ENCODE peak calls at places on chromosome 9, in nine cellular contexts. One of them, this sample, is unnamed.

GRCh38 chr9:132562313-132562588 is 20.2 kb upstream of the BARHL1 start:
- DNase-seq in AG04450: no peak
- DNase-seq in brain microvascular endothelial cell: no peak
- DNase-seq in OCI-LY7: no peak
- DNase-seq in tibial artery: no peak
- DNase-seq in BJ: no peak
- DNase-seq in HFF-Myc: no peak
- DNase-seq in DND-41: no peak
- DNase-seq in NB4: no peak
- DNase-seq in this sample: no peak

GRCh38 chr9:134029248-134030226 is 4.3 kb downstream of the BRD3OS start:
- DNase-seq in AG04450: no peak
- DNase-seq in brain microvascular endothelial cell: no peak
- DNase-seq in OCI-LY7: no peak
- DNase-seq in tibial artery: no peak
- DNase-seq in BJ: no peak
- DNase-seq in HFF-Myc: no peak
- DNase-seq in DND-41: no peak
- DNase-seq in NB4: no peak
- DNase-seq in this sample: no peak

GRCh38 chr9:34612788-34613390 is 992 bp upstream of the RPP25L start:
- DNase-seq in AG04450: no peak
- DNase-seq in brain microvascular endothelial cell: peak
- DNase-seq in OCI-LY7: peak
- DNase-seq in tibial artery: peak
- DNase-seq in BJ: no peak
- DNase-seq in HFF-Myc: peak
- DNase-seq in DND-41: peak
- DNase-seq in NB4: peak
- DNase-seq in this sample: no peak

GRCh38 chr9:27349681-27350080 is 52.7 kb upstream of the EQTN start:
- DNase-seq in AG04450: no peak
- DNase-seq in brain microvascular endothelial cell: no peak
- DNase-seq in OCI-LY7: no peak
- DNase-seq in tibial artery: no peak
- DNase-seq in BJ: no peak
- DNase-seq in HFF-Myc: no peak
- DNase-seq in DND-41: no peak
- DNase-seq in NB4: no peak
- DNase-seq in this sample: no peak

GRCh38 chr9:103803245-103803644 is 290.9 kb upstream of the SMC2 start:
- DNase-seq in AG04450: no peak
- DNase-seq in brain microvascular endothelial cell: no peak
- DNase-seq in OCI-LY7: no peak
- DNase-seq in tibial artery: no peak
- DNase-seq in BJ: no peak
- DNase-seq in HFF-Myc: no peak
- DNase-seq in DND-41: no peak
- DNase-seq in NB4: no peak
- DNase-seq in this sample: no peak

GRCh38 chr9:25350011-25350410 is 328.2 kb downstream of the TUSC1 start:
- DNase-seq in AG04450: no peak
- DNase-seq in brain microvascular endothelial cell: no peak
- DNase-seq in OCI-LY7: peak
- DNase-seq in tibial artery: no peak
- DNase-seq in BJ: no peak
- DNase-seq in HFF-Myc: no peak
- DNase-seq in DND-41: no peak
- DNase-seq in NB4: peak
- DNase-seq in this sample: no peak

GRCh38 chr9:36442710-36443109 is 42.6 kb upstream of the RNF38 start:
- DNase-seq in AG04450: no peak
- DNase-seq in brain microvascular endothelial cell: no peak
- DNase-seq in OCI-LY7: no peak
- DNase-seq in tibial artery: no peak
- DNase-seq in BJ: no peak
- DNase-seq in HFF-Myc: no peak
- DNase-seq in DND-41: no peak
- DNase-seq in NB4: no peak
- DNase-seq in this sample: no peak

GRCh38 chr9:8428389-8428788 is 628.8 kb upstream of the DMAC1 start:
- DNase-seq in AG04450: no peak
- DNase-seq in brain microvascular endothelial cell: no peak
- DNase-seq in OCI-LY7: no peak
- DNase-seq in tibial artery: no peak
- DNase-seq in BJ: no peak
- DNase-seq in HFF-Myc: no peak
- DNase-seq in DND-41: no peak
- DNase-seq in NB4: no peak
- DNase-seq in this sample: no peak

GRCh38 chr9:75588808-75589207 is 301.7 kb upstream of the PCSK5 start:
- DNase-seq in AG04450: no peak
- DNase-seq in brain microvascular endothelial cell: no peak
- DNase-seq in OCI-LY7: peak
- DNase-seq in tibial artery: no peak
- DNase-seq in BJ: no peak
- DNase-seq in HFF-Myc: no peak
- DNase-seq in DND-41: no peak
- DNase-seq in NB4: no peak
- DNase-seq in this sample: no peak
- TF ChIP-seq CTCF in AG04450: no peak
- TF ChIP-seq CTCF in brain microvascular endothelial cell: peak
- TF ChIP-seq CTCF in OCI-LY7: peak
- TF ChIP-seq CTCF in tibial artery: peak
- TF ChIP-seq CTCF in BJ: no peak
- TF ChIP-seq CTCF in HFF-Myc: no peak
- TF ChIP-seq CTCF in DND-41: peak
- TF ChIP-seq CTCF in NB4: no peak
- TF ChIP-seq CTCF in this sample: peak

DNA sequence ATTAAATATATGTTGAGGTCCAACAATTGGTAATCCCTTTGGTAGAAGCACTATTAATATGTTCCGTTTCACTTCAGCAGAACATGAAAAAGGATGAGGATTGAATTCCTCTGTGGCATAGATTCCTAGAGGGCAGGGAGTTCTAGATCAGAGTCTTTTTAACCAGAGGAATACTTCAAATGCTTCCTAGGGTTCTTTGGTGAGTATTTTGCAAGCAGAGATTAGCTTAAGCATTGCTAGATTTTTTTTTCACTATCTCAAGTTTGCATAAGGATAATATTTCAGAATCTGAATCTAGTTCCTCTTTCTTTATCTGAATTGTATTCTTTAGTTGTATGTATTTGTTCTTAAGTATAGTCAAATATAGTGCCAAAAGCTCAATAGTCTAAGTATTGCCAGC is 116.6 kb upstream of the ADAMTSL1 start:
- DNase-seq in AG04450: no peak
- DNase-seq in brain microvascular endothelial cell: no peak
- DNase-seq in OCI-LY7: no peak
- DNase-seq in tibial artery: no peak
- DNase-seq in BJ: no peak
- DNase-seq in HFF-Myc: no peak
- DNase-seq in DND-41: no peak
- DNase-seq in NB4: no peak
- DNase-seq in this sample: no peak
- H3K4me3 ChIP-seq in AG04450: no peak
- H3K4me3 ChIP-seq in brain microvascular endothelial cell: no peak
- H3K4me3 ChIP-seq in OCI-LY7: no peak
- H3K4me3 ChIP-seq in tibial artery: no peak
- H3K4me3 ChIP-seq in BJ: no peak
- H3K4me3 ChIP-seq in HFF-Myc: no peak
- H3K4me3 ChIP-seq in DND-41: no peak
- H3K4me3 ChIP-seq in NB4: no peak
- H3K4me3 ChIP-seq in this sample: no peak

GRCh38 chr9:38373679-38374078 is 18.8 kb upstream of the ALDH1B1 start:
- DNase-seq in AG04450: no peak
- DNase-seq in brain microvascular endothelial cell: no peak
- DNase-seq in OCI-LY7: no peak
- DNase-seq in tibial artery: no peak
- DNase-seq in BJ: no peak
- DNase-seq in HFF-Myc: no peak
- DNase-seq in DND-41: no peak
- DNase-seq in NB4: no peak
- DNase-seq in this sample: no peak

GRCh38 chr9:38368731-38369130 is 23.8 kb upstream of the ALDH1B1 start:
- DNase-seq in AG04450: no peak
- DNase-seq in brain microvascular endothelial cell: no peak
- DNase-seq in OCI-LY7: no peak
- DNase-seq in tibial artery: no peak
- DNase-seq in BJ: no peak
- DNase-seq in HFF-Myc: no peak
- DNase-seq in DND-41: no peak
- DNase-seq in NB4: no peak
- DNase-seq in this sample: no peak

GRCh38 chr9:38372685-38373619 is 19.6 kb upstream of the ALDH1B1 start:
- DNase-seq in AG04450: no peak
- DNase-seq in brain microvascular endothelial cell: no peak
- DNase-seq in OCI-LY7: no peak
- DNase-seq in tibial artery: peak
- DNase-seq in BJ: no peak
- DNase-seq in HFF-Myc: no peak
- DNase-seq in DND-41: no peak
- DNase-seq in NB4: no peak
- DNase-seq in this sample: no peak

GRCh38 chr9:38370231-38370630 is 22.3 kb upstream of the ALDH1B1 start:
- DNase-seq in AG04450: no peak
- DNase-seq in brain microvascular endothelial cell: no peak
- DNase-seq in OCI-LY7: no peak
- DNase-seq in tibial artery: peak
- DNase-seq in BJ: no peak
- DNase-seq in HFF-Myc: no peak
- DNase-seq in DND-41: no peak
- DNase-seq in NB4: no peak
- DNase-seq in this sample: no peak

GRCh38 chr9:38371495-38371894 is 21.0 kb upstream of the ALDH1B1 start:
- DNase-seq in AG04450: no peak
- DNase-seq in brain microvascular endothelial cell: no peak
- DNase-seq in OCI-LY7: peak
- DNase-seq in tibial artery: peak
- DNase-seq in BJ: no peak
- DNase-seq in HFF-Myc: no peak
- DNase-seq in DND-41: peak
- DNase-seq in NB4: peak
- DNase-seq in this sample: no peak
- TF ChIP-seq CTCF in AG04450: peak
- TF ChIP-seq CTCF in brain microvascular endothelial cell: peak
- TF ChIP-seq CTCF in OCI-LY7: peak
- TF ChIP-seq CTCF in tibial artery: peak
- TF ChIP-seq CTCF in BJ: peak
- TF ChIP-seq CTCF in HFF-Myc: peak
- TF ChIP-seq CTCF in DND-41: peak
- TF ChIP-seq CTCF in NB4: no peak
- TF ChIP-seq CTCF in this sample: peak

GRCh38 chr9:105065119-105066088 is 137.4 kb upstream of the ABCA1 start:
- DNase-seq in AG04450: no peak
- DNase-seq in brain microvascular endothelial cell: no peak
- DNase-seq in OCI-LY7: no peak
- DNase-seq in tibial artery: no peak
- DNase-seq in BJ: no peak
- DNase-seq in HFF-Myc: no peak
- DNase-seq in DND-41: no peak
- DNase-seq in NB4: no peak
- DNase-seq in this sample: no peak
- H3K4me3 ChIP-seq in AG04450: no peak
- H3K4me3 ChIP-seq in brain microvascular endothelial cell: no peak
- H3K4me3 ChIP-seq in OCI-LY7: no peak
- H3K4me3 ChIP-seq in tibial artery: no peak
- H3K4me3 ChIP-seq in BJ: no peak
- H3K4me3 ChIP-seq in HFF-Myc: no peak
- H3K4me3 ChIP-seq in DND-41: no peak
- H3K4me3 ChIP-seq in NB4: no peak
- H3K4me3 ChIP-seq in this sample: no peak

GRCh38 chr9:71629816-71630215 is 138.5 kb downstream of the CEMIP2 start:
- DNase-seq in AG04450: no peak
- DNase-seq in brain microvascular endothelial cell: no peak
- DNase-seq in OCI-LY7: no peak
- DNase-seq in tibial artery: no peak
- DNase-seq in BJ: no peak
- DNase-seq in HFF-Myc: no peak
- DNase-seq in DND-41: no peak
- DNase-seq in NB4: no peak
- DNase-seq in this sample: no peak

GRCh38 chr9:71630371-71630770 is 137.9 kb downstream of the CEMIP2 start:
- DNase-seq in AG04450: no peak
- DNase-seq in brain microvascular endothelial cell: no peak
- DNase-seq in OCI-LY7: no peak
- DNase-seq in tibial artery: no peak
- DNase-seq in BJ: no peak
- DNase-seq in HFF-Myc: no peak
- DNase-seq in DND-41: peak
- DNase-seq in NB4: no peak
- DNase-seq in this sample: no peak

GRCh38 chr9:71626395-71626794 is 141.9 kb downstream of the CEMIP2 start:
- DNase-seq in AG04450: no peak
- DNase-seq in brain microvascular endothelial cell: no peak
- DNase-seq in OCI-LY7: no peak
- DNase-seq in tibial artery: no peak
- DNase-seq in BJ: no peak
- DNase-seq in HFF-Myc: no peak
- DNase-seq in DND-41: no peak
- DNase-seq in NB4: no peak
- DNase-seq in this sample: no peak

GRCh38 chr9:71627537-71627936 is 140.8 kb downstream of the CEMIP2 start:
- DNase-seq in AG04450: no peak
- DNase-seq in brain microvascular endothelial cell: no peak
- DNase-seq in OCI-LY7: no peak
- DNase-seq in tibial artery: no peak
- DNase-seq in BJ: no peak
- DNase-seq in HFF-Myc: no peak
- DNase-seq in DND-41: no peak
- DNase-seq in NB4: no peak
- DNase-seq in this sample: no peak

DNA sequence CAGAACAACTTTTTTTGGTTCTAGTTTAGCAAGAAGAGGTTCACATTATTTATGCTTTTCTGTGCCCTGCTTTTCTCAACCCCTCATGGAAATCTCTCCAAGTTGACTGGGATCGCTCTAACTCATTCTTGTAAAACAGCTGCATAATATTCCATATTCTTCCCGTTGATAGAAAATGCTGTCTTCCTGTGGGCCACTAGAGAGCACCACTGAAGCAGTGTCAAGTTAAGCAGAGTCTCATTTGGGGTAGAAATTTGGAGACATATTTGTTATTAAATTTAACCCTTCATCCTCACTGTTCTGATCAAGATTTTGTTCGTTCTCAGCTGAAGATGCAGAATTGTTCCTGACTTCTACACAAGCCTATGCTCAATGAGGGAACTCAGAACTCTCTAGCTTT is 140.1 kb downstream of the CEMIP2 start:
- DNase-seq in AG04450: no peak
- DNase-seq in brain microvascular endothelial cell: no peak
- DNase-seq in OCI-LY7: no peak
- DNase-seq in tibial artery: no peak
- DNase-seq in BJ: no peak
- DNase-seq in HFF-Myc: no peak
- DNase-seq in DND-41: no peak
- DNase-seq in NB4: peak
- DNase-seq in this sample: no peak
- TF ChIP-seq CTCF in AG04450: peak
- TF ChIP-seq CTCF in brain microvascular endothelial cell: peak
- TF ChIP-seq CTCF in OCI-LY7: peak
- TF ChIP-seq CTCF in tibial artery: no peak
- TF ChIP-seq CTCF in BJ: peak
- TF ChIP-seq CTCF in HFF-Myc: peak
- TF ChIP-seq CTCF in DND-41: peak
- TF ChIP-seq CTCF in NB4: peak
- TF ChIP-seq CTCF in this sample: peak

This sample was measured in epithelial cell of proximal tubule.